ENCODE peak calls at places on chromosomes 2 and 18, in five cellular contexts. Z, E, S, U and T are unnamed samples.

GRCh38 chr2:130728549-130729310 is at the start of gene GPR148:
- DNase-seq in Z (no peak), E (no peak), S (no peak), U (no peak), T (no peak)

GRCh38 chr18:44545359-44545985 is 135.2 kb upstream of the SETBP1 start:
- DNase-seq in Z (no peak), E (no peak), S (no peak), U (no peak), T (no peak)

GRCh38 chr18:11260963-11261441 is 111.6 kb upstream of the PIEZO2 start:
- DNase-seq in Z (no peak), E (no peak), S (no peak), U (no peak), T (no peak)

GRCh38 chr18:49227456-49227855 is 233.0 kb downstream of the DYM start:
- DNase-seq in Z (no peak), E (no peak), S (no peak), U (no peak), T (no peak)

GRCh38 chr18:24934231-24934932 is 417.6 kb downstream of the ZNF521 start:
- DNase-seq in Z (no peak), E (no peak), S (no peak), U (no peak), T (no peak)

GRCh38 chr2:231260442-231260841 is 62.0 kb downstream of the ARMC9 start:
- DNase-seq in Z (no peak), E (no peak), S (no peak), U (peak), T (no peak)

GRCh38 chr18:8661754-8662573 is 43.4 kb upstream of the MTCL1 start:
- DNase-seq in Z (no peak), E (no peak), S (peak), U (no peak), T (no peak)

GRCh38 chr2:121944072-121944829 is 188.8 kb downstream of the TSN start:
- DNase-seq in Z (peak), E (no peak), S (peak), U (peak), T (peak)

GRCh38 chr2:43605079-43605655 is 9.3 kb upstream of the THADA start:
- DNase-seq in Z (no peak), E (no peak), S (peak), U (peak), T (no peak)

GRCh38 chr2:216799873-216800421 is 59.9 kb downstream of the TNP1 start:
- DNase-seq in Z (no peak), E (peak), S (peak), U (peak), T (no peak)

GRCh38 chr2:231800493-231801091 is 14.3 kb downstream of the COPS7B start:
- DNase-seq in Z (no peak), E (no peak), S (peak), U (peak), T (no peak)

GRCh38 chr2:152506843-152507242 is 171.9 kb downstream of the FMNL2 start:
- DNase-seq in Z (no peak), E (no peak), S (no peak), U (no peak), T (peak)

GRCh38 chr2:101386599-101387150 is 628 bp downstream of the CREG2 start:
- DNase-seq in Z (no peak), E (no peak), S (no peak), U (no peak), T (no peak)

GRCh38 chr2:174012347-174013309 is 47.5 kb upstream of the SP3 start:
- DNase-seq in Z (peak), E (no peak), S (peak), U (peak), T (no peak)

GRCh38 chr2:40434638-40435296 is 17.1 kb downstream of the SLC8A1 start:
- DNase-seq in Z (no peak), E (peak), S (peak), U (peak), T (peak)

GRCh38 chr2:158011055-158011771 is 90.5 kb upstream of the UPP2 start:
- DNase-seq in Z (no peak), E (no peak), S (no peak), U (no peak), T (peak)

GRCh38 chr2:19911799-19912509 is 10.2 kb upstream of the TTC32 start:
- DNase-seq in Z (no peak), E (peak), S (peak), U (no peak), T (peak)

GRCh38 chr2:188202777-188203176 is 88.9 kb upstream of the GULP1 start:
- DNase-seq in Z (no peak), E (no peak), S (no peak), U (no peak), T (no peak)

GRCh38 chr2:156088598-156088997 is 243.9 kb downstream of the NR4A2 start:
- DNase-seq in Z (no peak), E (no peak), S (no peak), U (no peak), T (no peak)

GRCh38 chr2:171297951-171298350 is 135.8 kb downstream of the METTL8 start:
- DNase-seq in Z (no peak), E (no peak), S (peak), U (no peak), T (peak)

GRCh38 chr2:203636896-203637818 is 69.3 kb upstream of the CD28 start:
- DNase-seq in Z (peak), E (no peak), S (peak), U (peak), T (no peak)

GRCh38 chr2:16161085-16161565 is 220.8 kb downstream of the MYCN start:
- DNase-seq in Z (no peak), E (no peak), S (no peak), U (no peak), T (no peak)

GRCh38 chr2:24855703-24856102 is 62.5 kb downstream of the CENPO start:
- DNase-seq in Z (peak), E (no peak), S (peak), U (peak), T (no peak)

GRCh38 chr2:172340394-172340793 is 87.0 kb upstream of the ITGA6 start:
- DNase-seq in Z (no peak), E (no peak), S (no peak), U (no peak), T (no peak)

GRCh38 chr18:72181241-72181764 is 362.8 kb downstream of the CBLN2 start:
- DNase-seq in Z (no peak), E (no peak), S (no peak), U (no peak), T (no peak)

GRCh38 chr2:112092286-112093041 is 37.4 kb downstream of the TMEM87B start:
- DNase-seq in Z (no peak), E (peak), S (peak), U (no peak), T (peak)

GRCh38 chr2:160379399-160379798 is 114.2 kb downstream of the RBMS1 start:
- DNase-seq in Z (no peak), E (peak), S (peak), U (peak), T (no peak)

GRCh38 chr2:159164457-159164894 is 122.0 kb downstream of the WDSUB1 start:
- DNase-seq in Z (no peak), E (no peak), S (no peak), U (peak), T (no peak)

GRCh38 chr18:31497404-31497710 is 620 bp upstream of the DSG2 start:
- DNase-seq in Z (no peak), E (no peak), S (no peak), U (no peak), T (no peak)
- H3K4me3 ChIP-seq in Z (peak), E (no peak), S (no peak), U (no peak), T (peak)

DNA sequence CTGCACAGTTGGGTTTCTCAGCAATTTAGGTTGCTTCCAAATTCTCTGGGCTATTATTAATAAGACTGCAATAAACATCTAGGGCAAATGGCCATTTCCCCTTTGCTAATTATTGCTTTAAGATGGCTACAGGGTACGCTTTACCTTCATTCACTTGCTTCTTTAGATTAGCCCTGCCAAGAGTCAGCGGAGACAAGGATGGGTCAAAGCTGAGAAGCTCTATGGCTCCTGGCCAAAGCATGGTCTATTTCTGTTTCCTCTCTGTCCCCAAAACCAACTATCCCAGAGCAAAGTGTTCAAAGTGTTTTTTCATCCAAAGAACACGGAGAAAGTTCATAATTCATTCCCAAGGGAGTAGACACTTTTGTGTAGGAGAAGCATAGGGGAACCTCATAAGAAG is 75.2 kb upstream of the NFU1 start:
- DNase-seq in Z (peak), E (no peak), S (no peak), U (no peak), T (no peak)
- TF ChIP-seq CTCF in Z (no peak), E (no peak), S (no peak), U (no peak), T (no peak)

DNA sequence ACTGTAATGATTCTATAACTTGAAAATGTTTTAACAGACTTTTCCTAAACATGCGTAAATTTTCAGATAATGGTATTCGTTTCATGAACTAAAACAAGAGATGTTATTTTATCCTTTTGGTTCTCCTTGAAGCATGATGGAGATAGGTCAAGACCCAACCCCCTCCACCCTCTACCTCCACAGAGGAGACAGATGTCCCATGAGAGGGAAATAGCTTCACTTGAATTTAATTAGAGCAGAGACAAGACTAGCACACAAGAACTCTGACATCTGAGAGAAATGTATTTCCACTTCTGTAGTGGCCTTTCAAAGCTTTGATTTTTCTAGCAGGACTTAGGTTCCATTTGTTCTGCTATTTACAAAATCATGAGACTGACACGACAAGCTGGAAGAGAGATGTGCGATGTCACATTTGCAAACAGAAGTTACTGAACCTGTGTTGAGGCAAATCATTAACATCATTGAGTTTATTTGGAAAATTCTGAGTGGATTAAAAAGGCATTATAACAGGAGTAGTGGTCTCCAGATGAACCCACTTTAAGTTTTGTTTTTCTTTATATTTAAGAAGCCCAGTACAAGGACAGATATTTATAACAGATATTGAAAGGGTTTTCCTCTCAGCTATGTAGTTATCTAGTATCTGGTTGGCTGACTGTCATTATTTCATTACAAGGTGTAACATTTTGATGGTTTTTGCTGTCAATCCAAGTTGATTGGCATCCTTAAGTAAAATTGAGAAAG is 276.2 kb downstream of the ASXL3 start:
- DNase-seq in Z (no peak), E (no peak), S (no peak), U (no peak), T (no peak)
- H3K4me3 ChIP-seq in Z (no peak), E (no peak), S (no peak), U (no peak), T (no peak)

GRCh38 chr2:47313728-47314127 is 89.2 kb upstream of the MSH2 start:
- DNase-seq in Z (no peak), E (no peak), S (no peak), U (no peak), T (no peak)
- TF ChIP-seq CTCF in Z (no peak), E (peak), S (no peak), U (no peak), T (peak)

GRCh38 chr2:197504000-197504399 is 3.8 kb downstream of the HSPE1 start:
- DNase-seq in Z (no peak), E (no peak), S (no peak), U (no peak), T (no peak)

GRCh38 chr2:197504512-197504911 is 4.3 kb downstream of the HSPE1 start:
- DNase-seq in Z (no peak), E (no peak), S (no peak), U (peak), T (no peak)

GRCh38 chr2:197502201-197502600 is 2.0 kb downstream of the HSPE1 start:
- DNase-seq in Z (no peak), E (no peak), S (no peak), U (no peak), T (no peak)

GRCh38 chr2:197500503-197501179 is 462 bp downstream of the HSPE1 start:
- DNase-seq in Z (no peak), E (no peak), S (peak), U (no peak), T (no peak)

DNA sequence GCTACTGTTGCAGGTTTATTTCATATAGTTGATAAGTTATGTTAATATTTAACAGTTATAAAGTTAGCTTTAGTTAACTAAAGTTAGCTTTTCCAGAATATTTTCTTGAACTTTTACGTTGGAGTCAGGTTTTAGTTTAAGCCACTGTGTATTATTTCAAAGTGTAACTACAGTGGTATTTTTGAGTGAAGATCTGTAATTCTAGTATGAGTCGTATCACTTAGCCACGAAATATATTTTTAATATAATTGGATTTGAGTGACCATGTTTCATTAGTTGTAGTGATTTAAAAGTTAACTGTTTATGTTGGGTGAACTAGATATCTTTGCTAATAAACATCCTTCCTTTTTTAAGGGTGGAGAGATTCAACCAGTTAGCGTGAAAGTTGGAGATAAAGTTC is 2.5 kb downstream of the HSPE1 start:
- DNase-seq in Z (no peak), E (no peak), S (no peak), U (no peak), T (no peak)
- H3K4me3 ChIP-seq in Z (no peak), E (no peak), S (no peak), U (no peak), T (peak)

GRCh38 chr18:69636529-69637301 is 236.0 kb downstream of the DOK6 start:
- DNase-seq in Z (no peak), E (no peak), S (no peak), U (no peak), T (no peak)
- TF ChIP-seq CTCF in Z (peak), E (peak), S (peak), U (no peak), T (no peak)